ENCODE peak calls at places on chromosomes 2 and 18, in five cellular contexts. A is K562, C is H1, T is GM12892, G is HepG2. Z is an unnamed sample.
A peak's percentile ranks its signal among the peaks of the same experiment; 100 is the strongest.

GRCh38 chr2:181264016-181264415 is 193.2 kb upstream of the ITGA4 start:
- DNase-seq in A (no peak), C (no peak), T (no peak), G (no peak), Z (no peak)

GRCh38 chr2:233063269-233063975 is 3.3 kb downstream of the INPP5D start:
- DNase-seq in A (no peak), C (no peak), T (peak; percentile 68), G (peak; percentile 96), Z (no peak)

GRCh38 chr2:207676827-207677354 is 34.5 kb upstream of the CCNYL1 start:
- DNase-seq in A (no peak), C (no peak), T (no peak), G (peak; percentile 26), Z (no peak)

GRCh38 chr2:85438291-85439110 is 20.0 kb downstream of the SH2D6 start:
- DNase-seq in A (no peak), C (no peak), T (no peak), G (peak; percentile 42), Z (no peak)

GRCh38 chr2:238114331-238114841 is 14.2 kb downstream of the ESPNL start:
- DNase-seq in A (no peak), C (no peak), T (no peak), G (no peak), Z (no peak)

GRCh38 chr2:145067631-145068030 is 547.7 kb upstream of the ZEB2 start:
- DNase-seq in A (no peak), C (no peak), T (no peak), G (no peak), Z (no peak)

GRCh38 chr18:73340135-73340934 is 472.5 kb upstream of the NETO1 start:
- DNase-seq in A (no peak), C (no peak), T (no peak), G (peak; percentile 1), Z (no peak)

GRCh38 chr2:211408485-211408884 is 852.1 kb downstream of the CPS1 start:
- DNase-seq in A (no peak), C (no peak), T (no peak), G (peak; percentile 42), Z (no peak)

GRCh38 chr18:12315911-12316310 is 7.9 kb downstream of the TUBB6 start:
- DNase-seq in A (no peak), C (no peak), T (no peak), G (no peak), Z (no peak)

GRCh38 chr2:110101280-110101844 is 14.3 kb downstream of the MALL start:
- DNase-seq in A (no peak), C (peak; percentile 27), T (no peak), G (peak; percentile 77), Z (no peak)

GRCh38 chr2:128410758-128411215 is 92.1 kb upstream of the HS6ST1 start:
- DNase-seq in A (no peak), C (no peak), T (no peak), G (no peak), Z (no peak)

GRCh38 chr2:202109737-202110184 is 36.7 kb downstream of the KIAA2012 start:
- DNase-seq in A (no peak), C (peak; percentile 13), T (no peak), G (no peak), Z (no peak)

GRCh38 chr2:127567351-127567854 is 31.9 kb downstream of the MYO7B start:
- DNase-seq in A (no peak), C (no peak), T (no peak), G (no peak), Z (no peak)

GRCh38 chr2:64210816-64211215 is 66.6 kb upstream of the PELI1 start:
- DNase-seq in A (no peak), C (no peak), T (no peak), G (no peak), Z (no peak)

GRCh38 chr2:135986507-135986906 is 1.1 kb upstream of the DARS1 start:
- DNase-seq in A (no peak), C (no peak), T (no peak), G (no peak), Z (no peak)

GRCh38 chr2:43472527-43473194 is 123.2 kb downstream of the THADA start:
- DNase-seq in A (no peak), C (no peak), T (no peak), G (no peak), Z (no peak)

GRCh38 chr2:31406593-31407385 is 7.8 kb downstream of the XDH start:
- DNase-seq in A (no peak), C (no peak), T (no peak), G (no peak), Z (no peak)

GRCh38 chr2:198114064-198114463 is 309.7 kb downstream of the PLCL1 start:
- DNase-seq in A (no peak), C (no peak), T (no peak), G (no peak), Z (no peak)

GRCh38 chr18:57807336-57808117 is 4.4 kb upstream of the ATP8B1 start:
- DNase-seq in A (no peak), C (no peak), T (no peak), G (no peak), Z (no peak)

GRCh38 chr2:238039151-238039550 is 21.6 kb upstream of the SCLY start:
- DNase-seq in A (no peak), C (no peak), T (no peak), G (no peak), Z (no peak)

GRCh38 chr18:75220786-75221355 is 10.3 kb downstream of the TSHZ1 start:
- DNase-seq in A (no peak), C (no peak), T (no peak), G (no peak), Z (no peak)

GRCh38 chr2:8719528-8719927 is 37.7 kb downstream of the ID2 start:
- DNase-seq in A (no peak), C (no peak), T (no peak), G (no peak), Z (no peak)

GRCh38 chr18:23354625-23355024 is 98.5 kb upstream of the RIOK3 start:
- DNase-seq in A (peak; percentile 33), C (no peak), T (no peak), G (peak; percentile 20), Z (no peak)

GRCh38 chr2:122736279-122736678 is 980.8 kb downstream of the TSN start:
- DNase-seq in A (no peak), C (no peak), T (no peak), G (no peak), Z (no peak)

GRCh38 chr2:206989306-206989705 is 50.0 kb downstream of the CPO start:
- DNase-seq in A (peak; percentile 45), C (peak; percentile 29), T (peak; percentile 14), G (peak; percentile 49), Z (no peak)

GRCh38 chr2:29923110-29923721 is 1.8 kb upstream of the ALK start:
- DNase-seq in A (peak; percentile 68), C (no peak), T (no peak), G (peak; percentile 68), Z (peak; percentile 39)

GRCh38 chr2:216012133-216012829 is 1.1 kb downstream of the MREG start:
- DNase-seq in A (no peak), C (no peak), T (no peak), G (peak; percentile 86), Z (no peak)

GRCh38 chr2:216012830-216013079 is 596 bp downstream of the MREG start:
- DNase-seq in A (no peak), C (no peak), T (no peak), G (no peak), Z (no peak)

GRCh38 chr2:216014006-216014405 is 655 bp upstream of the MREG start:
- DNase-seq in A (no peak), C (no peak), T (no peak), G (no peak), Z (no peak)

GRCh38 chr2:216014986-216015385 is 1.6 kb upstream of the MREG start:
- DNase-seq in A (no peak), C (no peak), T (no peak), G (no peak), Z (no peak)

GRCh38 chr2:216013080-216013909 is at the start of gene MREG:
- DNase-seq in A (peak; percentile 83), C (peak; percentile 62), T (peak; percentile 77), G (peak; percentile 77), Z (peak; percentile 78)
- TF ChIP-seq POLR2AphosphoS5 in A (no peak), C (peak; percentile 69), T (peak; percentile 43), G (no peak), Z (peak; percentile 21)

DNA sequence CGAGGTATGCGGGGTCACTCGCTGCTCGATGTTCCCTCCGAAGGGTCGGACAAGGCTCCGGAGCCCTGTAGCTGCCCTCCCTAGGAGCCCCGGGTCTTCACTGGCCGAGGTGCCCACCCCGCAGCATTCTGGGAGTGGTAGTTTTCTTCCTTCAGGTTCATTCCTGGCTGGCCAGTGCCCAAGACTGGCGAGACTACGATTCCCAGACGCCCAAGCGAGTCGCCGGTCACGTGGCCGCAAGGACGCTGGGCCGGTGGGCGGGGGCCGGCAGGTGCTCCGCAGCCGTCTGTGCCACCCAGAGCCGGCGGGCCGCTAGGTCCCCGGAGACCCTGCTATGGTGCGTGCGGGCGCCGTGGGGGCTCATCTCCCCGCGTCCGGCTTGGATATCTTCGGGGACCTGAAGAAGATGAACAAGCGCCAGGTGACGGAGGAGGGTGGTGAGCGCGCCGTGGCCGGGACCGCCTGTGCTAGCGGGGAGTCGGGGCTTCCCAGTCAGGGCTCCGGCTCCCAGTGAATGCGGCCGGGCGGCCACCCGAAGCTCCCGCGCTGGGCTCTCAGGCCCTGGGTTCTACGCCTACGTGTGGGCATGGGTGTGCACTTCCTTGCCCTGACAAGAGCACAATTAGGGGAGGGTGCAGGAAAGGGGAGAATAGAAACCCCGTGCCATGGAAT is at the start of gene SEC11C:
- DNase-seq in A (peak; percentile 88), C (peak; percentile 91), T (peak; percentile 84), G (peak; percentile 95), Z (peak; percentile 80)
- TF ChIP-seq POLR2A in A (peak; percentile 57), C (no peak), T (peak; percentile 78), G (peak; percentile 51), Z (peak; percentile 64)

DNA sequence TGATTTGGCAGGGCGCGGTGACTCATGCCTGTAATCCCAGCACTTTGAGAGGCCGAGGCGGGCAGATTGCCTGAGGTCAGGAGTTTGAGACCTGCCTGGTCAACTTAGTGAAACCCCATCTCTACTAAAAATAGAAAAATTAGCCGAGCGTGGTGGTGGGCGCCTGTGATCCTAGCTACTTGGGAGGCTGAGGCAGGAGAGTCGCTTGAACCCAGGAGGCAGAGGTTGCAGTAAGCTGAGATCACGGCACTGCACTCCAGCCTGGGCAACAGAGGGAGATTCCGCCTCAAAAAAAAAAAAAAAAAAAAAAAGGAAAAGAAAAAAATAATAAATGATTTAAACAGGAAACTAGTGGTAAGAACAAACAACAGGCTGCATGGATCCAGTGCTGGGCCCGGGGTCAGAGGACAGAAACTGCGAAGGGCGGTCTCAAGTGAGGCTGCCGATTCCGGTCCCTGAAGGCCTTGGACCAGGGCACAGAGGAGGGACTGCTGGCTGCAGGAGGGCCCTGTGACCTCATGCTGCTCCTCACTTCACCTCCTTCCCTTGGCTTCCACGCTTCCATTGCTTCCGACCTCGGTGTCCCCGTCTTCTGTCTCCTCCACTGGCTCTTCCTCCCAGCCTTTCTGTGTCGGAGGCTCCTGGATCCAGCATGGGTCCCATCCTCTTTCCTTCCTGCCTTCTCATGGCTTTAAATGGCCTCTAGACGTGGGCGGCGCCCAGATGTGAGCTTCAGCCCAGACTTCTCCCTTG is 2.1 kb upstream of the GRHL1 start:
- DNase-seq in A (no peak), C (no peak), T (no peak), G (no peak), Z (no peak)
- TF ChIP-seq TAF1 in A (no peak), C (no peak), T (no peak), G (no peak), Z (no peak)

GRCh38 chr18:61891271-61891670 is 1.5 kb downstream of the RNF152 start:
- DNase-seq in A (no peak), C (no peak), T (no peak), G (no peak), Z (no peak)
- TF ChIP-seq POLR2AphosphoS5 in A (no peak), C (no peak), T (no peak), G (no peak), Z (no peak)